ENCODE peak calls at places on chromosomes 16 and 17, in five cellular contexts. One of them, this sample, is unnamed.

GRCh38 chr17:31568140-31568938 is 176.9 kb downstream of the RAB11FIP4 start:
- DNase-seq in epithelial cell of esophagus: no peak
- DNase-seq in RCC 7860: no peak
- DNase-seq in stimulated activated CD8-positive, alpha-beta memory T cell treated with anti-CD3 and anti-CD28 coated beads, Interleukin-4, amount 100 ng/mL, for 4 hours: no peak
- DNase-seq in caudate nucleus: no peak
- DNase-seq in this sample: no peak

GRCh38 chr17:20174588-20175265 is 165.6 kb downstream of the SPECC1 start:
- DNase-seq in epithelial cell of esophagus: peak; percentile 35
- DNase-seq in RCC 7860: peak; percentile 71
- DNase-seq in stimulated activated CD8-positive, alpha-beta memory T cell treated with anti-CD3 and anti-CD28 coated beads, Interleukin-4, amount 100 ng/mL, for 4 hours: no peak
- DNase-seq in caudate nucleus: no peak
- DNase-seq in this sample: no peak

GRCh38 chr16:66189951-66190350 is 176.5 kb upstream of the CDH5 start:
- DNase-seq in epithelial cell of esophagus: peak; percentile 83
- DNase-seq in RCC 7860: no peak
- DNase-seq in stimulated activated CD8-positive, alpha-beta memory T cell treated with anti-CD3 and anti-CD28 coated beads, Interleukin-4, amount 100 ng/mL, for 4 hours: no peak
- DNase-seq in caudate nucleus: no peak
- DNase-seq in this sample: no peak

GRCh38 chr16:19969284-19969683 is 84.6 kb upstream of the GPRC5B start:
- DNase-seq in epithelial cell of esophagus: no peak
- DNase-seq in RCC 7860: no peak
- DNase-seq in stimulated activated CD8-positive, alpha-beta memory T cell treated with anti-CD3 and anti-CD28 coated beads, Interleukin-4, amount 100 ng/mL, for 4 hours: no peak
- DNase-seq in caudate nucleus: no peak
- DNase-seq in this sample: no peak

GRCh38 chr16:88826070-88826840 is 14.5 kb upstream of the APRT start:
- DNase-seq in epithelial cell of esophagus: peak; percentile 24
- DNase-seq in RCC 7860: no peak
- DNase-seq in stimulated activated CD8-positive, alpha-beta memory T cell treated with anti-CD3 and anti-CD28 coated beads, Interleukin-4, amount 100 ng/mL, for 4 hours: no peak
- DNase-seq in caudate nucleus: no peak
- DNase-seq in this sample: no peak

GRCh38 chr16:12649356-12649755 is 154.3 kb downstream of the CPPED1 start:
- DNase-seq in epithelial cell of esophagus: no peak
- DNase-seq in RCC 7860: no peak
- DNase-seq in stimulated activated CD8-positive, alpha-beta memory T cell treated with anti-CD3 and anti-CD28 coated beads, Interleukin-4, amount 100 ng/mL, for 4 hours: no peak
- DNase-seq in caudate nucleus: no peak
- DNase-seq in this sample: no peak

GRCh38 chr17:80798595-80799552 is 192.8 kb upstream of the CHMP6 start:
- DNase-seq in epithelial cell of esophagus: no peak
- DNase-seq in RCC 7860: no peak
- DNase-seq in stimulated activated CD8-positive, alpha-beta memory T cell treated with anti-CD3 and anti-CD28 coated beads, Interleukin-4, amount 100 ng/mL, for 4 hours: no peak
- DNase-seq in caudate nucleus: no peak
- DNase-seq in this sample: peak; percentile 36

GRCh38 chr17:57908278-57908677 is 46.9 kb downstream of the CUEDC1 start:
- DNase-seq in epithelial cell of esophagus: no peak
- DNase-seq in RCC 7860: no peak
- DNase-seq in stimulated activated CD8-positive, alpha-beta memory T cell treated with anti-CD3 and anti-CD28 coated beads, Interleukin-4, amount 100 ng/mL, for 4 hours: no peak
- DNase-seq in caudate nucleus: no peak
- DNase-seq in this sample: no peak

GRCh38 chr16:19746561-19746960 is 28.5 kb downstream of the IQCK start:
- DNase-seq in epithelial cell of esophagus: no peak
- DNase-seq in RCC 7860: no peak
- DNase-seq in stimulated activated CD8-positive, alpha-beta memory T cell treated with anti-CD3 and anti-CD28 coated beads, Interleukin-4, amount 100 ng/mL, for 4 hours: no peak
- DNase-seq in caudate nucleus: no peak
- DNase-seq in this sample: no peak

GRCh38 chr17:80453980-80454556 is 22.3 kb downstream of the NPTX1 start:
- DNase-seq in epithelial cell of esophagus: no peak
- DNase-seq in RCC 7860: no peak
- DNase-seq in stimulated activated CD8-positive, alpha-beta memory T cell treated with anti-CD3 and anti-CD28 coated beads, Interleukin-4, amount 100 ng/mL, for 4 hours: no peak
- DNase-seq in caudate nucleus: no peak
- DNase-seq in this sample: no peak

GRCh38 chr17:3511841-3512511 is 36.2 kb downstream of the ASPA start:
- DNase-seq in epithelial cell of esophagus: no peak
- DNase-seq in RCC 7860: no peak
- DNase-seq in stimulated activated CD8-positive, alpha-beta memory T cell treated with anti-CD3 and anti-CD28 coated beads, Interleukin-4, amount 100 ng/mL, for 4 hours: no peak
- DNase-seq in caudate nucleus: no peak
- DNase-seq in this sample: no peak

GRCh38 chr17:34377078-34377823 is 14.2 kb upstream of the CCL1 start:
- DNase-seq in epithelial cell of esophagus: no peak
- DNase-seq in RCC 7860: no peak
- DNase-seq in stimulated activated CD8-positive, alpha-beta memory T cell treated with anti-CD3 and anti-CD28 coated beads, Interleukin-4, amount 100 ng/mL, for 4 hours: no peak
- DNase-seq in caudate nucleus: no peak
- DNase-seq in this sample: no peak

GRCh38 chr17:61335105-61335844 is 64.4 kb upstream of the TBX2 start:
- DNase-seq in epithelial cell of esophagus: no peak
- DNase-seq in RCC 7860: peak; percentile 86
- DNase-seq in stimulated activated CD8-positive, alpha-beta memory T cell treated with anti-CD3 and anti-CD28 coated beads, Interleukin-4, amount 100 ng/mL, for 4 hours: no peak
- DNase-seq in caudate nucleus: no peak
- DNase-seq in this sample: no peak

GRCh38 chr16:20202747-20203146 is 124.6 kb downstream of the GP2 start:
- DNase-seq in epithelial cell of esophagus: no peak
- DNase-seq in RCC 7860: no peak
- DNase-seq in stimulated activated CD8-positive, alpha-beta memory T cell treated with anti-CD3 and anti-CD28 coated beads, Interleukin-4, amount 100 ng/mL, for 4 hours: no peak
- DNase-seq in caudate nucleus: no peak
- DNase-seq in this sample: no peak

GRCh38 chr16:57621521-57622268 is 6.7 kb upstream of the ADGRG1 start:
- DNase-seq in epithelial cell of esophagus: peak; percentile 87
- DNase-seq in RCC 7860: no peak
- DNase-seq in stimulated activated CD8-positive, alpha-beta memory T cell treated with anti-CD3 and anti-CD28 coated beads, Interleukin-4, amount 100 ng/mL, for 4 hours: no peak
- DNase-seq in caudate nucleus: no peak
- DNase-seq in this sample: no peak

GRCh38 chr17:1222321-1222720 is 42.5 kb upstream of the ABR start:
- DNase-seq in epithelial cell of esophagus: peak; percentile 81
- DNase-seq in RCC 7860: peak; percentile 15
- DNase-seq in stimulated activated CD8-positive, alpha-beta memory T cell treated with anti-CD3 and anti-CD28 coated beads, Interleukin-4, amount 100 ng/mL, for 4 hours: no peak
- DNase-seq in caudate nucleus: no peak
- DNase-seq in this sample: no peak

This sample was measured in activated effector memory CD4-positive, alpha-beta T cell treated with anti-CD3 and anti-CD28 coated beads, Interleukin-2, amount 50 U/mL, for 16 hours.